ENCODE peak calls at places on chromosome 4, in six cellular contexts. P is non-pigmented ciliary epithelial cell; X is AG10803; J is MCF 10A; O is neural progenitor cell; K is activated T-helper 1 cell treated with anti-CD3 and anti-CD28 coated beads, Interleukin-12 subunit alpha, Interleukin-12 subunit beta, Interleukin-2, Interleukin-4 antibody, amounts not matched to agents 30 ng/mL and 10 ng/mL and 1 ng/mL, durations not matched to agents 14 hours and 24 hours and 36 hours. C is an unnamed sample.

GRCh38 chr4:13378973-13379759 is 105.0 kb downstream of the RAB28 start:
- DNase-seq in P (no peak), X (no peak), J (no peak), O (no peak), K (no peak), C (no peak)

GRCh38 chr4:15021946-15022345 is 19.7 kb downstream of the CPEB2 start:
- DNase-seq in P (no peak), X (no peak), J (no peak), O (no peak), K (no peak), C (no peak)

GRCh38 chr4:53119685-53120084 is 246.2 kb downstream of the SCFD2 start:
- DNase-seq in P (peak; percentile 63), X (peak; percentile 77), J (peak; percentile 28), O (peak; percentile 66), K (no peak), C (peak; percentile 74)

GRCh38 chr4:5471206-5471605 is 237.2 kb downstream of the EVC2 start:
- DNase-seq in P (no peak), X (no peak), J (peak; percentile 16), O (no peak), K (no peak), C (no peak)

GRCh38 chr4:24248674-24249644 is 335.4 kb downstream of the DHX15 start:
- DNase-seq in P (no peak), X (no peak), J (no peak), O (peak; percentile 34), K (no peak), C (no peak)

GRCh38 chr4:7159923-7160322 is 32.4 kb upstream of the SORCS2 start:
- DNase-seq in P (no peak), X (no peak), J (no peak), O (no peak), K (no peak), C (no peak)

GRCh38 chr4:69934150-69934549 is 3.3 kb downstream of the CSN1S1 start:
- DNase-seq in P (no peak), X (no peak), J (no peak), O (no peak), K (no peak), C (no peak)

GRCh38 chr4:10706236-10706635 is 21.7 kb upstream of the CLNK start:
- DNase-seq in P (no peak), X (no peak), J (peak; percentile 60), O (no peak), K (no peak), C (peak; percentile 9)

GRCh38 chr4:20042769-20043168 is 208.9 kb upstream of the SLIT2 start:
- DNase-seq in P (no peak), X (no peak), J (no peak), O (no peak), K (no peak), C (peak; percentile 19)

GRCh38 chr4:115851918-115852766 is 738.7 kb upstream of the NDST4 start:
- DNase-seq in P (peak; percentile 11), X (no peak), J (peak; percentile 71), O (peak; percentile 84), K (no peak), C (peak; percentile 73)

GRCh38 chr4:176735300-176735699 is 57.4 kb downstream of the VEGFC start:
- DNase-seq in P (peak; percentile 34), X (peak; percentile 21), J (peak; percentile 19), O (no peak), K (no peak), C (peak; percentile 20)

GRCh38 chr4:139556735-139557505 is 901 bp upstream of the SETD7 start:
- DNase-seq in P (no peak), X (no peak), J (peak; percentile 43), O (peak; percentile 66), K (peak; percentile 45), C (peak; percentile 53)

GRCh38 chr4:25012671-25013070 is 18.1 kb downstream of the LGI2 start:
- DNase-seq in P (no peak), X (no peak), J (no peak), O (no peak), K (no peak), C (no peak)

GRCh38 chr4:40325406-40326019 is 9.6 kb upstream of the CHRNA9 start:
- DNase-seq in P (no peak), X (peak; percentile 72), J (peak; percentile 72), O (peak; percentile 69), K (peak; percentile 54), C (peak; percentile 77)

GRCh38 chr4:38155589-38156294 is 195.5 kb downstream of the PTTG2 start:
- DNase-seq in P (no peak), X (no peak), J (no peak), O (no peak), K (no peak), C (no peak)

GRCh38 chr4:100169796-100170485 is 20.3 kb downstream of the DDIT4L start:
- DNase-seq in P (no peak), X (no peak), J (no peak), O (no peak), K (no peak), C (no peak)

GRCh38 chr4:27040351-27040750 is 179.7 kb downstream of the STIM2 start:
- DNase-seq in P (no peak), X (no peak), J (no peak), O (no peak), K (no peak), C (no peak)

GRCh38 chr4:117529401-117529800 is 444.0 kb upstream of the TRAM1L1 start:
- DNase-seq in P (no peak), X (no peak), J (no peak), O (no peak), K (no peak), C (no peak)

GRCh38 chr4:25792200-25792791 is 70.5 kb downstream of the SEL1L3 start:
- DNase-seq in P (no peak), X (no peak), J (peak; percentile 75), O (peak; percentile 46), K (no peak), C (peak; percentile 49)

GRCh38 chr4:121706595-121707021 is 9.8 kb upstream of the ANXA5 start:
- DNase-seq in P (no peak), X (peak; percentile 93), J (no peak), O (no peak), K (peak; percentile 52), C (no peak)

GRCh38 chr4:151921811-151922210 is 161.0 kb upstream of the GATB start:
- DNase-seq in P (peak; percentile 9), X (peak; percentile 39), J (no peak), O (no peak), K (no peak), C (peak; percentile 41)

GRCh38 chr4:89312066-89312465 is 4.5 kb upstream of the GPRIN3 start:
- DNase-seq in P (no peak), X (peak; percentile 48), J (peak; percentile 24), O (no peak), K (no peak), C (no peak)

GRCh38 chr4:24322517-24322916 is 261.8 kb downstream of the DHX15 start:
- DNase-seq in P (no peak), X (peak; percentile 6), J (peak; percentile 47), O (no peak), K (no peak), C (peak; percentile 6)

GRCh38 chr4:117447925-117448324 is 362.5 kb upstream of the TRAM1L1 start:
- DNase-seq in P (no peak), X (no peak), J (no peak), O (no peak), K (no peak), C (peak; percentile 4)

GRCh38 chr4:7295917-7296660 is 103.8 kb downstream of the SORCS2 start:
- DNase-seq in P (no peak), X (peak; percentile 36), J (peak; percentile 51), O (no peak), K (no peak), C (no peak)

GRCh38 chr4:38160487-38161207 is 200.4 kb downstream of the PTTG2 start:
- DNase-seq in P (peak; percentile 96), X (peak; percentile 99), J (peak; percentile 96), O (peak; percentile 38), K (peak; percentile 66), C (peak; percentile 99)

GRCh38 chr4:6568689-6569332 is 6.2 kb upstream of the MAN2B2 start:
- DNase-seq in P (peak; percentile 56), X (peak; percentile 64), J (peak; percentile 58), O (no peak), K (no peak), C (peak; percentile 83)

GRCh38 chr4:88246600-88246999 is 37.8 kb downstream of the PPM1K start:
- DNase-seq in P (no peak), X (no peak), J (no peak), O (no peak), K (no peak), C (no peak)

GRCh38 chr4:82984459-82984858 is 26.2 kb downstream of the LIN54 start:
- DNase-seq in P (peak; percentile 30), X (peak; percentile 63), J (peak; percentile 18), O (no peak), K (no peak), C (peak; percentile 22)

GRCh38 chr4:7892212-7893019 is 47.2 kb downstream of the AFAP1 start:
- DNase-seq in P (peak; percentile 91), X (peak; percentile 78), J (no peak), O (peak; percentile 4), K (no peak), C (no peak)

GRCh38 chr4:25182941-25183340 is 22.7 kb upstream of the SEPSECS start:
- DNase-seq in P (no peak), X (no peak), J (no peak), O (no peak), K (no peak), C (no peak)

GRCh38 chr4:145887241-145887964 is 51.2 kb downstream of the ZNF827 start:
- DNase-seq in P (peak; percentile 36), X (peak; percentile 84), J (no peak), O (no peak), K (no peak), C (peak; percentile 31)

GRCh38 chr4:123559955-123560669 is 163.5 kb downstream of the SPRY1 start:
- DNase-seq in P (no peak), X (peak; percentile 29), J (no peak), O (no peak), K (no peak), C (no peak)

GRCh38 chr4:55906999-55907398 is 41.7 kb upstream of the CEP135 start:
- DNase-seq in P (no peak), X (no peak), J (peak; percentile 53), O (no peak), K (no peak), C (peak; percentile 81)

GRCh38 chr4:57109847-57110634 is at the start of gene IGFBP7:
- DNase-seq in P (no peak), X (peak; percentile 53), J (no peak), O (peak; percentile 54), K (no peak), C (peak; percentile 57)

GRCh38 chr4:128387600-128388351 is 100.2 kb upstream of the PGRMC2 start:
- DNase-seq in P (no peak), X (peak; percentile 53), J (peak; percentile 51), O (no peak), K (no peak), C (peak; percentile 73)

C was measured in epithelial cell of esophagus.